ENCODE peak calls at places on chromosomes 6 and 20, in seven cellular contexts. T is CD8-positive, alpha-beta T cell; A is kidney; X is stimulated activated CD4-positive, alpha-beta T cell treated with anti-CD3 and anti-CD28 coated beads, Interleukin-1b, Interleukin-23, amount 100 ng/mL, for 24 hours; G is mesenteric fat pad; Z is Right ventricle myocardium inferior; R is GM12892. Y is an unnamed sample.

GRCh38 chr6:87682310-87682709 is 19.7 kb downstream of the AKIRIN2 start:
- DNase-seq in T (no peak), A (no peak), X (no peak), G (no peak), Z (no peak), R (no peak), Y (no peak)

GRCh38 chr6:107822154-107823046 is 1.7 kb downstream of the SCML4 start:
- DNase-seq in T (peak; percentile 72), A (no peak), X (no peak), G (no peak), Z (no peak), R (peak; percentile 31), Y (peak; percentile 56)

GRCh38 chr20:7496394-7497111 is 443.7 kb downstream of the HAO1 start:
- DNase-seq in T (no peak), A (no peak), X (no peak), G (no peak), Z (no peak), R (no peak), Y (no peak)

GRCh38 chr6:5761370-5761769 is 245.4 kb downstream of the NRN1 start:
- DNase-seq in T (no peak), A (no peak), X (no peak), G (no peak), Z (no peak), R (no peak), Y (no peak)

GRCh38 chr6:44038543-44039065 is 88.6 kb downstream of the MRPL14 start:
- DNase-seq in T (no peak), A (peak; percentile 29), X (no peak), G (peak; percentile 67), Z (no peak), R (no peak), Y (no peak)

GRCh38 chr20:30816182-30816645 is 441.2 kb upstream of the DEFB115 start:
- DNase-seq in T (no peak), A (peak; percentile 88), X (no peak), G (no peak), Z (peak; percentile 76), R (no peak), Y (no peak)

GRCh38 chr6:37054171-37054570 is 48.7 kb downstream of the FGD2 start:
- DNase-seq in T (no peak), A (no peak), X (no peak), G (no peak), Z (no peak), R (no peak), Y (no peak)

GRCh38 chr6:141421378-141421777 is 711.3 kb upstream of the GJE1 start:
- DNase-seq in T (no peak), A (no peak), X (no peak), G (no peak), Z (no peak), R (no peak), Y (no peak)

GRCh38 chr6:33742837-33743236 is 3.9 kb downstream of the IP6K3 start:
- DNase-seq in T (no peak), A (no peak), X (no peak), G (no peak), Z (peak; percentile 40), R (no peak), Y (no peak)

GRCh38 chr6:166027761-166028160 is 139.9 kb downstream of the TBXT start:
- DNase-seq in T (no peak), A (no peak), X (no peak), G (no peak), Z (no peak), R (no peak), Y (no peak)

GRCh38 chr20:59792300-59792699 is 141.1 kb downstream of the SYCP2 start:
- DNase-seq in T (no peak), A (no peak), X (no peak), G (no peak), Z (no peak), R (no peak), Y (no peak)

GRCh38 chr6:38131527-38131965 is 312.0 kb downstream of the ZFAND3 start:
- DNase-seq in T (no peak), A (no peak), X (no peak), G (no peak), Z (no peak), R (no peak), Y (no peak)

Y was measured in activated CD4-positive, alpha-beta T cell treated with anti-CD3 and anti-CD28 coated beads, Interleukin-2, amount 50 U/mL, for 24 hours.